ENCODE peak calls at places on chromosomes 4 and X, in five cellular contexts. E is IMR-90, S is Peyer's patch, T is GM12878, D is ovary. Q is an unnamed sample.

GRCh38 chr4:187417761-187418160 is 577.8 kb upstream of the ZFP42 start:
- DNase-seq in S (no peak), E (no peak), T (no peak), D (no peak), Q (no peak)

GRCh38 chr4:88104902-88105610 is 53.4 kb downstream of the ABCG2 start:
- DNase-seq in E (peak), T (no peak), S (no peak), D (no peak), Q (no peak)

GRCh38 chr4:2930821-2931764 is 32.1 kb downstream of the NOP14 start:
- DNase-seq in T (no peak), D (peak), E (no peak), S (peak), Q (peak)

GRCh38 chrX:70769659-70770232 is 138.8 kb downstream of the TEX11 start:
- DNase-seq in S (no peak), E (peak), T (no peak), D (no peak), Q (no peak)

GRCh38 chr4:4418676-4419370 is 31.9 kb downstream of the NSG1 start:
- DNase-seq in E (no peak), T (no peak), D (no peak), S (no peak), Q (no peak)

GRCh38 chr4:39446842-39447573 is 11.7 kb downstream of the RPL9 start:
- DNase-seq in T (peak), S (peak), D (peak), E (peak), Q (peak)

GRCh38 chrX:137058339-137059127 is 24.7 kb upstream of the GPR101 start:
- DNase-seq in D (no peak), T (no peak), S (no peak), E (no peak), Q (no peak)

GRCh38 chr4:3297066-3297859 is 4.4 kb downstream of the RGS12 start:
- DNase-seq in D (no peak), E (no peak), T (no peak), S (no peak), Q (no peak)

GRCh38 chr4:185238750-185239149 is 29.4 kb downstream of the SNX25 start:
- DNase-seq in D (no peak), S (no peak), E (peak), T (no peak), Q (no peak)

GRCh38 chr4:148222991-148223660 is 219.1 kb downstream of the NR3C2 start:
- DNase-seq in S (no peak), D (no peak), T (no peak), E (no peak), Q (no peak)

GRCh38 chr4:120865985-120866384 is 56.5 kb downstream of the PRDM5 start:
- DNase-seq in T (no peak), D (no peak), S (no peak), E (peak), Q (no peak)

GRCh38 chr4:1506956-1507721 is 100.9 kb upstream of the NKX1-1 start:
- DNase-seq in S (peak), E (no peak), T (no peak), D (no peak), Q (peak)

GRCh38 chr4:57187241-57187640 is 77.1 kb upstream of the IGFBP7 start:
- DNase-seq in D (no peak), T (no peak), S (no peak), E (no peak), Q (no peak)

GRCh38 chr4:179485781-179486180 is 2043.5 kb upstream of the AGA start:
- DNase-seq in D (no peak), E (no peak), T (no peak), S (no peak), Q (no peak)

GRCh38 chrX:12978205-12979010 is 3.5 kb downstream of the TMSB4X start:
- DNase-seq in S (peak), D (peak), T (no peak), E (peak), Q (peak)

GRCh38 chrX:140514554-140514953 is 9.7 kb upstream of the SOX3 start:
- DNase-seq in T (no peak), S (no peak), D (no peak), E (no peak), Q (no peak)

GRCh38 chr4:181656748-181657147 is 586.5 kb upstream of the TENM3 start:
- DNase-seq in S (no peak), D (no peak), E (no peak), T (no peak), Q (no peak)

GRCh38 chr4:121454251-121454979 is 73.6 kb upstream of the QRFPR start:
- DNase-seq in D (no peak), E (no peak), T (no peak), S (no peak), Q (no peak)

GRCh38 chr4:30952526-30953219 is 232.5 kb downstream of the PCDH7 start:
- DNase-seq in E (no peak), D (no peak), T (no peak), S (no peak), Q (no peak)

GRCh38 chr4:47050986-47051725 is 19.8 kb downstream of the GABRB1 start:
- DNase-seq in E (no peak), T (no peak), D (no peak), S (no peak), Q (no peak)

GRCh38 chr4:35525192-35525978 is 718.9 kb downstream of the ARAP2 start:
- DNase-seq in T (no peak), D (no peak), S (peak), E (no peak), Q (no peak)

GRCh38 chr4:6900956-6901355 is 8.7 kb upstream of the TBC1D14 start:
- DNase-seq in E (no peak), S (no peak), T (no peak), D (no peak), Q (no peak)

GRCh38 chr4:6900181-6900812 is 9.3 kb upstream of the TBC1D14 start:
- DNase-seq in D (no peak), E (no peak), T (no peak), S (no peak), Q (no peak)

GRCh38 chr4:6898763-6899162 is 10.9 kb upstream of the TBC1D14 start:
- DNase-seq in E (no peak), S (no peak), D (no peak), T (no peak), Q (no peak)

GRCh38 chr4:6902318-6903042 is 7.1 kb upstream of the TBC1D14 start:
- DNase-seq in T (no peak), D (no peak), S (no peak), E (no peak), Q (no peak)

GRCh38 chr4:6901669-6902317 is 7.8 kb upstream of the TBC1D14 start:
- DNase-seq in D (no peak), S (no peak), T (no peak), E (no peak), Q (no peak)
- H3K27ac ChIP-seq in D (no peak), S (no peak), T (no peak), E (no peak), Q (no peak)

GRCh38 chr4:128286474-128287158 is 997 bp downstream of the PGRMC2 start:
- DNase-seq in S (no peak), E (peak), T (no peak), D (no peak), Q (no peak)

GRCh38 chr4:128287871-128288688 is 467 bp upstream of the PGRMC2 start:
- DNase-seq in T (peak), D (peak), S (peak), E (peak), Q (peak)

GRCh38 chr4:128288689-128289106 is 1.1 kb upstream of the PGRMC2 start:
- DNase-seq in D (no peak), S (no peak), T (peak), E (peak), Q (no peak)

GRCh38 chr4:128285085-128286023 is 2.3 kb downstream of the PGRMC2 start:
- DNase-seq in D (no peak), S (no peak), T (no peak), E (no peak), Q (no peak)

DNA sequence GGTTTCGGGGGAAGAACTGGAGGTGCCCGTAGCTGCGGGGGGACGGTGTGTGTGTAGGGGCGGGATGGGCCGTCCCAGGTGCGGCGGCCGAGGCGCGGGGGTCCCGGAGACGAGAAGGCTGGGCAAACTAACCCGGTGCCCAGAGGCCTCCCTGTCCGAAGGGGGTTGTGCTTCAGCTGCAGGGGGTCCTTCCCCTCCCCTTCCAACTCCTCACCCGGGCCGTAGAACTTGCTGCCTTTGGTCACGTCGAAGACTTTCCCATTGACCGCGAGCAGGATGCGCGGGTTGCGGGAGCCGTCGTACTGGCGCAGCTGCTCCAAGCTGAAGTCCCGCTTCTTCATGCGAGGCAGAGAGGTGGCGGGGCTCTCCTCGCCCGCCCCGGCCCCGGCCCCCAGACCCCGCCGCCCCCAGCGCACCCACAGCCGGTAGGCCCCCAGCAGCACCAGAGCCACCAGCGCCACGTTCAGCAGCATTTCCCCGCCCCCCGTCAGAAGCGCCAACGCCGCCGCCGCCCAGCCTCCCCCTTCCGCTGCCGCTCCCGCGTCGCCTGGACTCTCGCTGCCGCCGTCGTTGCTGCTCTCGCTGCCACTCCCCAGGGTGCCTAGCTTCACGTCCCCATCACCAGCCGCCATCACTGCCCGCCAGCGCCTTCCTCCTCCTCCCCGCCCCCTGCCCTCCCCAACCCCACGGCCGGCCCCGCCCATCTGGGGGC is at the start of gene PGRMC2:
- DNase-seq in D (no peak), T (no peak), E (peak), S (no peak), Q (peak)
- TF ChIP-seq POLR2A in D (peak), T (peak), E (no peak), S (peak), Q (no peak)

GRCh38 chr4:173530326-173531062 is 465 bp upstream of the HAND2 start:
- DNase-seq in S (no peak), D (peak), E (no peak), T (no peak), Q (no peak)

GRCh38 chr4:173527103-173527876 is 2.7 kb downstream of the HAND2 start:
- DNase-seq in S (no peak), T (no peak), D (peak), E (no peak), Q (no peak)

GRCh38 chr4:173529505-173530325 is at the start of gene HAND2:
- DNase-seq in D (peak), S (no peak), T (no peak), E (peak), Q (no peak)

GRCh38 chr4:173526724-173527102 is 3.3 kb downstream of the HAND2 start:
- DNase-seq in D (no peak), E (no peak), T (no peak), S (no peak), Q (no peak)

GRCh38 chr4:173528378-173529321 is 1.4 kb downstream of the HAND2 start:
- DNase-seq in T (no peak), S (no peak), E (no peak), D (peak), Q (no peak)
- H3K4me3 ChIP-seq in T (no peak), S (peak), E (peak), D (peak), Q (peak)

GRCh38 chr4:55311792-55312490 is 34.1 kb upstream of the SRD5A3 start:
- DNase-seq in T (no peak), E (no peak), S (no peak), D (no peak), Q (no peak)
- H3K27ac ChIP-seq in T (no peak), E (no peak), S (no peak), D (no peak), Q (no peak)

GRCh38 chrX:154006965-154007364 is 12.7 kb downstream of the IRAK1 start:
- DNase-seq in D (no peak), S (no peak), E (no peak), T (no peak), Q (no peak)
- TF ChIP-seq POLR2A in D (no peak), S (no peak), E (no peak), T (no peak), Q (no peak)